ENCODE peak calls at places on chromosome 5, in four cellular contexts. T, U, H and O are unnamed samples.

GRCh38 chr5:102755691-102756371 is 726 bp downstream of the PAM start:
- DNase-seq in H (peak; percentile 57), U (no peak), T (peak; percentile 76), O (peak; percentile 23)

GRCh38 chr5:115349001-115349817 is 52.8 kb upstream of the CCDC112 start:
- DNase-seq in T (peak; percentile 69), U (no peak), H (no peak), O (no peak)

GRCh38 chr5:175778951-175779475 is 92.4 kb upstream of the CPLX2 start:
- DNase-seq in U (no peak), H (no peak), T (peak; percentile 29), O (no peak)

GRCh38 chr5:130436430-130436829 is 532.2 kb downstream of the CHSY3 start:
- DNase-seq in U (no peak), H (no peak), T (no peak), O (no peak)

GRCh38 chr5:76592692-76593091 is 30.5 kb downstream of the F2RL2 start:
- DNase-seq in U (no peak), H (no peak), T (no peak), O (no peak)

GRCh38 chr5:137741718-137742117 is 5.8 kb upstream of the KLHL3 start:
- DNase-seq in H (no peak), T (peak; percentile 21), U (no peak), O (no peak)

GRCh38 chr5:146836226-146836842 is 42.2 kb downstream of the PPP2R2B start:
- DNase-seq in H (no peak), T (peak; percentile 2), U (no peak), O (no peak)

GRCh38 chr5:13108281-13108680 is 836.2 kb downstream of the DNAH5 start:
- DNase-seq in T (no peak), H (no peak), U (no peak), O (no peak)

GRCh38 chr5:89988129-89988528 is 421.4 kb downstream of the CETN3 start:
- DNase-seq in T (no peak), H (no peak), U (no peak), O (no peak)

GRCh38 chr5:89374818-89375521 is 492.0 kb upstream of the MEF2C start:
- DNase-seq in U (no peak), H (no peak), T (no peak), O (no peak)

GRCh38 chr5:76473676-76474075 is 70.6 kb downstream of the IQGAP2 start:
- DNase-seq in T (no peak), U (no peak), H (no peak), O (no peak)

GRCh38 chr5:92505925-92506324 is 1075.1 kb downstream of the NR2F1-AS1 start:
- DNase-seq in H (no peak), U (no peak), T (no peak), O (no peak)

GRCh38 chr5:141196363-141196762 is 3.1 kb upstream of the PCDHB11 start:
- DNase-seq in H (no peak), U (no peak), T (no peak), O (no peak)

GRCh38 chr5:167573274-167574127 is 717.9 kb upstream of the WWC1 start:
- DNase-seq in H (no peak), U (peak; percentile 62), T (no peak), O (peak; percentile 83)

GRCh38 chr5:71937906-71938698 is 169.2 kb upstream of the MAP1B start:
- DNase-seq in T (no peak), H (no peak), U (no peak), O (no peak)

GRCh38 chr5:39362646-39363045 is 1.6 kb downstream of the C9 start:
- DNase-seq in H (no peak), U (no peak), T (no peak), O (no peak)

GRCh38 chr5:179149278-179149677 is 89.1 kb downstream of the ZNF354C start:
- DNase-seq in U (no peak), T (no peak), H (no peak), O (no peak)

GRCh38 chr5:180161420-180162303 is 47.3 kb downstream of the RASGEF1C start:
- DNase-seq in T (peak; percentile 31), U (no peak), H (no peak), O (no peak)

GRCh38 chr5:59685806-59686205 is 207.7 kb downstream of the PDE4D start:
- DNase-seq in U (no peak), T (no peak), H (no peak), O (no peak)

GRCh38 chr5:131622633-131623032 is 12.4 kb downstream of the RAPGEF6 start:
- DNase-seq in U (no peak), T (peak; percentile 53), H (no peak), O (no peak)

GRCh38 chr5:83467315-83468044 is 4.1 kb upstream of the VCAN start:
- DNase-seq in H (no peak), U (no peak), T (no peak), O (no peak)

GRCh38 chr5:170375283-170375682 is 13.9 kb downstream of the KCNMB1 start:
- DNase-seq in T (no peak), H (no peak), U (no peak), O (no peak)

GRCh38 chr5:130799015-130799414 is 366.0 kb downstream of the HINT1 start:
- DNase-seq in H (no peak), U (no peak), T (no peak), O (no peak)

GRCh38 chr5:155833282-155833681 is 493.7 kb upstream of the SGCD start:
- DNase-seq in H (no peak), U (no peak), T (no peak), O (no peak)

GRCh38 chr5:124285071-124285470 is 461.4 kb downstream of the ZNF608 start:
- DNase-seq in U (no peak), H (no peak), T (no peak), O (no peak)

GRCh38 chr5:103621548-103621930 is 59.0 kb upstream of the NUDT12 start:
- DNase-seq in T (no peak), H (no peak), U (no peak), O (no peak)

GRCh38 chr5:2919310-2920018 is 168.0 kb upstream of the IRX2 start:
- DNase-seq in H (no peak), T (no peak), U (no peak), O (no peak)

GRCh38 chr5:126913316-126913715 is 117.0 kb downstream of the MARCHF3 start:
- DNase-seq in U (no peak), H (no peak), T (no peak), O (no peak)

GRCh38 chr5:11809407-11809806 is 94.8 kb downstream of the CTNND2 start:
- DNase-seq in T (no peak), U (no peak), H (no peak), O (no peak)

GRCh38 chr5:179146277-179146676 is 86.1 kb downstream of the ZNF354C start:
- DNase-seq in H (no peak), T (no peak), U (no peak), O (no peak)

GRCh38 chr5:163642904-163643303 is 137.5 kb downstream of the MAT2B start:
- DNase-seq in U (no peak), H (no peak), T (no peak), O (no peak)

GRCh38 chr5:96714951-96715451 is 52.8 kb downstream of the CAST start:
- DNase-seq in U (no peak), T (peak; percentile 96), H (no peak), O (no peak)

GRCh38 chr5:69265931-69266330 is 31.2 kb downstream of the CDK7 start:
- DNase-seq in T (peak; percentile 15), H (no peak), U (peak; percentile 49), O (no peak)

GRCh38 chr5:89396262-89396975 is 513.4 kb upstream of the MEF2C start:
- DNase-seq in T (no peak), U (no peak), H (peak; percentile 57), O (no peak)

GRCh38 chr5:180647941-180648500 is 1.4 kb downstream of the FLT4 start:
- DNase-seq in H (no peak), U (no peak), T (no peak), O (no peak)

GRCh38 chr5:172178301-172179031 is 9.6 kb downstream of the STK10 start:
- DNase-seq in H (no peak), T (no peak), U (no peak), O (no peak)
- H3K4me1 ChIP-seq in H (peaks cover 78% of the 10 kb centered on the region), T (peaks cover 43% of the 10 kb centered on the region), U (peaks cover 5% of the 10 kb centered on the region), O (no peaks in the 10 kb centered on the region)

GRCh38 chr5:134638760-134639201 is 6.2 kb upstream of the SAR1B start:
- DNase-seq in T (peak; percentile 96), H (no peak), U (no peak), O (no peak)
- TF ChIP-seq SUZ12 in T (no peak), H (no peak), U (no peak), O (no peak)

GRCh38 chr5:156913355-156913718 is 49.7 kb downstream of the TIMD4 start:
- DNase-seq in H (no peak), U (no peak), T (no peak), O (no peak)
- H3K9ac ChIP-seq in H (peak overlapping the region; percentile 36), U (no peak overlapping the region), T (no peak overlapping the region), O (no peak overlapping the region)

GRCh38 chr5:55965525-55965924 is 29.2 kb downstream of the IL6ST start:
- DNase-seq in U (no peak), T (no peak), H (no peak), O (no peak)
- H3K4me1 ChIP-seq in U (no peaks in the 10 kb centered on the region), T (no peaks in the 10 kb centered on the region), H (no peaks in the 10 kb centered on the region), O (no peaks in the 10 kb centered on the region)

GRCh38 chr5:58459860-58460726 is at the start of gene PLK2:
- DNase-seq in H (no peak), T (peak; percentile 52), U (peak; percentile 61), O (peak; percentile 38)

GRCh38 chr5:58462154-58462553 is 2.3 kb upstream of the PLK2 start:
- DNase-seq in H (no peak), U (no peak), T (peak; percentile 82), O (no peak)

GRCh38 chr5:58459276-58459859 is 518 bp downstream of the PLK2 start:
- DNase-seq in T (peak; percentile 1), H (no peak), U (no peak), O (no peak)

GRCh38 chr5:58460727-58461286 is 921 bp upstream of the PLK2 start:
- DNase-seq in U (peak; percentile 84), H (peak; percentile 49), T (peak; percentile 64), O (peak; percentile 70)

DNA sequence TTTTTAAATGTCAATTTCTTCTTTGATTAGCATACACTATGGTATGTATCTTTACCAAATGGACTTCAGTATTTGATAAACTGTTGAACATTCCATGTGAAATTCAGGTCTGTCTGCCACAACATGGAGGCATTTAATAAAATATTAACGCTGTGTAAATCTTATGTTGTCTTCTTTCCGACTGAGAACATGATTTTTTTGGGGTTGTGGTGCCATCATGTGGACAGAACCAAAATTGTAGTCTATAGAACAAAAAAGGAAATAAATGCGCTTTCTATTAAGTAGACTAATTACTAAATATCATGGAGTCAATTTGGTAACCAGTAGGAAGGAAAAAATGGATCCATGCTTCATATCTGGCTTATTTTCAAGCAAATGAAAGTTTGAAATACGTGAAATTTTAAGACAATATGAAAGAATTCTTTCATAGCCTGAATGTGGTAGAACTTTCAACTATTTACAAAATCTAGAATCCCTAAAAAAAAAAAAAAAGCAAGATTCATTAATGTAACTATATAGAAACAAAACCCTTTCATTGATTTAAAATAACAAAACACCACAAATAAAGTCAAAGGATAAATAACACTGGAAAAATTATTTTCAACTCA is 2.8 kb upstream of the PLK2 start:
- DNase-seq in U (no peak), H (no peak), T (peak; percentile 65), O (peak; percentile 33)
- TF ChIP-seq SUZ12 in U (no peak), H (no peak), T (no peak), O (no peak)